ENCODE peak calls at places on chromosomes 13 and 19, in seven cellular contexts. D is ascending aorta, F is omental fat pad, H is WTC11, Y is cardiac fibroblast, J is mesothelial cell of epicardium, K is BE2C. U is an unnamed sample.

GRCh38 chr19:12611361-12611699 is 610 bp downstream of the ZNF791 start:
- DNase-seq in D (peak), F (peak), H (peak), Y (peak), J (peak), K (peak), U (peak)

GRCh38 chr13:84433024-84433423 is 550.8 kb upstream of the SLITRK1 start:
- DNase-seq in D (no peak), F (no peak), H (no peak), Y (peak), J (no peak), K (no peak), U (no peak)

GRCh38 chr19:6769006-6769637 is 1.9 kb upstream of the SH2D3A start:
- DNase-seq in D (no peak), F (no peak), H (peak), Y (peak), J (no peak), K (no peak), U (no peak)

GRCh38 chr19:30919737-30920136 is 429.5 kb downstream of the TSHZ3 start:
- DNase-seq in D (no peak), F (no peak), H (no peak), Y (no peak), J (no peak), K (no peak), U (no peak)

GRCh38 chr13:80215368-80215767 is 125.6 kb downstream of the SPRY2 start:
- DNase-seq in D (no peak), F (no peak), H (no peak), Y (peak), J (no peak), K (no peak), U (no peak)

GRCh38 chr13:110944121-110944967 is 29.5 kb upstream of the ANKRD10 start:
- DNase-seq in D (no peak), F (no peak), H (peak), Y (peak), J (no peak), K (peak), U (no peak)

GRCh38 chr13:89061821-89062220 is 1390.7 kb downstream of the SLITRK5 start:
- DNase-seq in D (no peak), F (no peak), H (no peak), Y (no peak), J (no peak), K (no peak), U (no peak)

GRCh38 chr19:37738371-37738770 is 18.8 kb upstream of the ZNF607 start:
- DNase-seq in D (no peak), F (no peak), H (no peak), Y (no peak), J (no peak), K (no peak), U (no peak)

GRCh38 chr19:6412111-6412999 is 12.3 kb downstream of the KHSRP start:
- DNase-seq in D (no peak), F (no peak), H (peak), Y (peak), J (no peak), K (peak), U (peak)

GRCh38 chr13:97648171-97648880 is 214.4 kb downstream of the RAP2A start:
- DNase-seq in D (no peak), F (no peak), H (no peak), Y (peak), J (no peak), K (no peak), U (no peak)

GRCh38 chr13:46633416-46633815 is 80.4 kb downstream of the LRCH1 start:
- DNase-seq in D (no peak), F (no peak), H (no peak), Y (peak), J (no peak), K (no peak), U (no peak)

GRCh38 chr13:104074326-104074725 is 1008.1 kb upstream of the SLC10A2 start:
- DNase-seq in D (no peak), F (no peak), H (no peak), Y (no peak), J (no peak), K (no peak), U (no peak)

GRCh38 chr19:16118489-16119033 is 6.9 kb downstream of the RAB8A start:
- DNase-seq in D (no peak), F (no peak), H (no peak), Y (no peak), J (no peak), K (no peak), U (no peak)

GRCh38 chr13:80901111-80902014 is 560.4 kb upstream of the SPRY2 start:
- DNase-seq in D (no peak), F (no peak), H (no peak), Y (peak), J (no peak), K (no peak), U (no peak)

GRCh38 chr13:59364508-59365187 is 799.1 kb downstream of the DIAPH3 start:
- DNase-seq in D (no peak), F (no peak), H (peak), Y (no peak), J (no peak), K (peak), U (no peak)

GRCh38 chr13:107518292-107518691 is 697.0 kb downstream of the LIG4 start:
- DNase-seq in D (no peak), F (no peak), H (no peak), Y (peak), J (no peak), K (no peak), U (no peak)

GRCh38 chr19:58558066-58558622 is at the start of gene UBE2M:
- DNase-seq in D (peak), F (no peak), H (peak), Y (peak), J (no peak), K (peak), U (no peak)

GRCh38 chr19:39934584-39935233 is at the start of gene FCGBP:
- DNase-seq in D (no peak), F (no peak), H (no peak), Y (no peak), J (no peak), K (no peak), U (no peak)

GRCh38 chr13:110767476-110767875 is 54.0 kb downstream of the ING1 start:
- DNase-seq in D (no peak), F (no peak), H (no peak), Y (no peak), J (no peak), K (no peak), U (no peak)

GRCh38 chr13:102948006-102948405 is 102.2 kb downstream of the ERCC5 start:
- DNase-seq in D (no peak), F (no peak), H (no peak), Y (peak), J (no peak), K (no peak), U (no peak)

GRCh38 chr19:17755977-17756670 is 4.8 kb downstream of the FCHO1 start:
- DNase-seq in D (no peak), F (no peak), H (peak), Y (peak), J (no peak), K (peak), U (peak)

GRCh38 chr13:75372517-75372916 is 109.5 kb downstream of the TBC1D4 start:
- DNase-seq in D (no peak), F (no peak), H (no peak), Y (peak), J (no peak), K (peak), U (no peak)

GRCh38 chr13:101308247-101309013 is 107.9 kb downstream of the NALCN start:
- DNase-seq in D (no peak), F (no peak), H (no peak), Y (peak), J (no peak), K (no peak), U (no peak)

GRCh38 chr13:111215081-111216047 is 100.3 kb downstream of the ARHGEF7 start:
- DNase-seq in D (peak), F (no peak), H (no peak), Y (no peak), J (no peak), K (no peak), U (no peak)

GRCh38 chr13:99984463-99985242 is 3.1 kb downstream of the ZIC2 start:
- DNase-seq in D (no peak), F (no peak), H (peak), Y (no peak), J (no peak), K (no peak), U (no peak)

GRCh38 chr13:72686766-72687165 is 40.7 kb downstream of the MZT1 start:
- DNase-seq in D (no peak), F (no peak), H (no peak), Y (no peak), J (no peak), K (no peak), U (no peak)

GRCh38 chr19:41588497-41589209 is 12.7 kb downstream of the CEACAM21 start:
- DNase-seq in D (no peak), F (no peak), H (peak), Y (peak), J (no peak), K (no peak), U (no peak)

GRCh38 chr19:5718032-5718578 is 1.8 kb downstream of the LONP1 start:
- DNase-seq in D (no peak), F (no peak), H (no peak), Y (peak), J (no peak), K (no peak), U (no peak)

GRCh38 chr19:55519461-55520311 is 17.2 kb downstream of the SBK2 start:
- DNase-seq in D (no peak), F (no peak), H (no peak), Y (peak), J (no peak), K (no peak), U (no peak)

GRCh38 chr19:37692956-37693660 is 26.5 kb downstream of the ZNF607 start:
- DNase-seq in D (no peak), F (no peak), H (no peak), Y (no peak), J (no peak), K (no peak), U (no peak)

GRCh38 chr19:3458595-3459284 is 21.6 kb downstream of the SMIM24 start:
- DNase-seq in D (no peak), F (no peak), H (no peak), Y (peak), J (no peak), K (no peak), U (no peak)

DNA sequence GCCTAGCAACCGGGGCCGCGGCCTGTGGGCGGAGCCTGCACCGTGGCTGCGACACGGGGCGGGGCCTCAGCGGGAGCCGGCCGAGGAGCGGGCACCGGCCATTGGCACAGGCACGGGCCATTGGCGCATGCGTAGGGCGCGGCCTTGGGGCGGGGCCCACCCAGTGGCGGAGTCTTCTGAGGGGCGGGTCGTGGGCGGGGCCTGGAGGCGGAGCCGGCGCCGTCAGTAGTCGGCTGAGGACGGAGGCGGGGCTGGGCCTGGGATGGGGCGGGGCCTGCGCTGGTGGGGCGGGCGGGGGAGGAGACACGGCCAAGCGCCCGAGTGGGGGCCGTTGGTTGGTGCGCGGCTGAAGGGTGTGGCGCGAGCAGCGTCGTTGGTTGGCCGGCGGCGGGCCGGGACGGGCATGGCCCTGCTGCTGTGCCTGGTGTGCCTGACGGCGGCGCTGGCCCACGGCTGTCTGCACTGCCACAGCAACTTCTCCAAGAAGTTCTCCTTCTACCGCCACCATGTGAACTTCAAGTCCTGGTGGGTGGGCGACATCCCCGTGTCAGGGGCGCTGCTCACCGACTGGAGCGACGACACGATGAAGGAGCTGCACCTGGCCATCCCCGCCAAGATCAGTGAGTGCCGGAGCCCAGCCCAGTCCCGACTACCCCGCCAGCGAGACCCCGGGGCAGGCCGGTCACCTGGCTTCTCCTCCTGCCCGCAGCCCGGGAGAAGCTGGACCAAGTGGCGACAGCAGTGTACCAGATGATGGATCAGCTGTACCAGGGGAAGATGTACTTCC is at the start of gene IZUMO4:
- DNase-seq in D (peak), F (peak), H (peak), Y (peak), J (peak), K (peak), U (peak)
- TF ChIP-seq CTCF in D (peak), F (no peak), H (no peak), Y (peak), J (no peak), K (peak), U (peak)

GRCh38 chr13:33957497-33957905 is 139.6 kb downstream of the RFC3 start:
- DNase-seq in D (no peak), F (no peak), H (no peak), Y (no peak), J (no peak), K (no peak), U (no peak)
- TF ChIP-seq CTCF in D (no peak), F (no peak), H (no peak), Y (no peak), J (no peak), K (no peak), U (no peak)

DNA sequence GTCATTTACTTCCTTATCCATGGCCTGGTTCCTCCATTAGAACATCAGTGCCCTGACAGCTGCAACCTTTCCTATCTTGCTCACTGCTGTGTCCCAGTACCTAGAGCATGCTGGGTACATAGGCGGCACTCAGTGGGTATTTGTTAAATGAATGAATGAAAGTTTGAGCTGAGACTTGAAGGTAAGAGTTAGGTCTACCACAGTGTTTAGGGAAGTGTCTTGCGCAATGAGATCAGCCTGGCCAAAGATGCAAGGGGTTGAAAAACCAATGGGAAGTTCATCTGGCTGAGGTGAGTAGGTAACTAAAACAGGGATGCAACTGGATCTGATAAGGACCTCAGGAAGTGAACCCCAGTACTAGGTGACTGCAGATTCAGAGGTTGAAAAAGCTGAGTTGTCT is 24.7 kb downstream of the ZNF175 start:
- DNase-seq in D (no peak), F (no peak), H (no peak), Y (no peak), J (no peak), K (no peak), U (no peak)
- TF ChIP-seq CTCF in D (no peak), F (no peak), H (no peak), Y (no peak), J (no peak), K (no peak), U (no peak)

GRCh38 chr19:33086955-33087354 is 6.0 kb downstream of the GPATCH1 start:
- DNase-seq in D (no peak), F (no peak), H (no peak), Y (no peak), J (no peak), K (no peak), U (no peak)

GRCh38 chr19:33085570-33086128 is 4.7 kb downstream of the GPATCH1 start:
- DNase-seq in D (no peak), F (no peak), H (no peak), Y (no peak), J (no peak), K (no peak), U (no peak)

GRCh38 chr19:33075519-33075918 is 5.5 kb upstream of the GPATCH1 start:
- DNase-seq in D (no peak), F (no peak), H (no peak), Y (no peak), J (no peak), K (no peak), U (no peak)

GRCh38 chr19:33080761-33081681 is at the start of gene GPATCH1:
- DNase-seq in D (peak), F (peak), H (peak), Y (peak), J (peak), K (peak), U (peak)
- TF ChIP-seq CTCF in D (no peak), F (no peak), H (no peak), Y (no peak), J (no peak), K (no peak), U (no peak)

GRCh38 chr19:29215322-29215845 is 2.4 kb upstream of the UQCRFS1 start:
- DNase-seq in D (no peak), F (no peak), H (no peak), Y (no peak), J (no peak), K (no peak), U (no peak)

GRCh38 chr19:29214411-29214810 is 1.5 kb upstream of the UQCRFS1 start:
- DNase-seq in D (no peak), F (no peak), H (no peak), Y (no peak), J (no peak), K (no peak), U (no peak)

GRCh38 chr19:29216021-29216420 is 3.1 kb upstream of the UQCRFS1 start:
- DNase-seq in D (no peak), F (no peak), H (no peak), Y (no peak), J (no peak), K (no peak), U (no peak)

GRCh38 chr19:29212614-29213573 is at the start of gene UQCRFS1:
- DNase-seq in D (peak), F (peak), H (peak), Y (peak), J (peak), K (peak), U (peak)

GRCh38 chr19:29217591-29217990 is 4.6 kb upstream of the UQCRFS1 start:
- DNase-seq in D (no peak), F (no peak), H (no peak), Y (no peak), J (no peak), K (no peak), U (no peak)
- TF ChIP-seq CTCF in D (no peak), F (no peak), H (no peak), Y (no peak), J (no peak), K (no peak), U (no peak)

DNA sequence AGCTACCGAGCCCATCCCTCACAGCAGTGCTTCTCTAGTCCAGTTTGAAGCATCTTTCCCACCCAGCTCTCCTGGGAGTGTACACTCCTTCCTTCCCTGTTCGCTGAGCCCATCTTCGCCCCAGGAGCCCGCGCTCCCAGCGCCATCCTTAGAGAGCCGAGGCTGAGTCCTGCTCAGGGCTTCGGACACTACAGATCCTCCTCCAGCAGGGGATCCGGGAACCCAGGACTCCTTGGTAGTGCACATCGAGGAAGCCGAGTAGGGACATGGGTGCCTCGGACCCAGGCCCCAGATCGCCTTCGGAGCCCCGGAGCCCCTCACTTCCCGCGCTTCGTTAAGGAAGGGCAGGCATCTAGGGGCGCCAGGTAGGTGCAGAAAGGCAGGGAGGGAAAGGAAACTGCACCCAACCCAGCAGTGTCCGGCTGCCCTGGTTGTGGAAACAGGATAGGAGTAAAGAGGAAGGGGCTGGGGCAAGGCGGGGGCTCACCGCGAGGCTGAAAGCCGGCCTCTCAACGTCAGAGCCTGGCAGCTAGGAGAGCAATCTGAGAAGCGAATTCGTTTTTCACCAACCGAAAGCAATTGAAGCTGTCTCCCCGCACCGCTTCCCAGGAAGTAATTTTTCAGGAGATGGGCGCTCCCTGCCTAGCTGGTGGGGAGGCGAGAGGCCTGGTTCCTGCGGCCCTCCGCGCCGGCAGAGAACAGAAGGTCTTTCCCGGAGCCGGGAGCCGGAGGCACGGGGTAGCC is 1.0 kb downstream of the PDX1 start:
- DNase-seq in D (no peak), F (no peak), H (peak), Y (no peak), J (no peak), K (no peak), U (no peak)
- TF ChIP-seq CTCF in D (no peak), F (no peak), H (no peak), Y (no peak), J (no peak), K (no peak), U (no peak)

GRCh38 chr13:21089827-21090226 is 28.4 kb upstream of the LATS2 start:
- DNase-seq in D (no peak), F (no peak), H (no peak), Y (no peak), J (no peak), K (no peak), U (no peak)
- TF ChIP-seq CTCF in D (no peak), F (no peak), H (no peak), Y (no peak), J (no peak), K (no peak), U (no peak)

GRCh38 chr19:42695811-42696503 is 44.3 kb downstream of the PSG3 start:
- DNase-seq in D (no peak), F (no peak), H (no peak), Y (no peak), J (no peak), K (no peak), U (no peak)

GRCh38 chr19:42697884-42698283 is 42.4 kb downstream of the PSG3 start:
- DNase-seq in D (no peak), F (no peak), H (no peak), Y (no peak), J (no peak), K (no peak), U (no peak)

DNA sequence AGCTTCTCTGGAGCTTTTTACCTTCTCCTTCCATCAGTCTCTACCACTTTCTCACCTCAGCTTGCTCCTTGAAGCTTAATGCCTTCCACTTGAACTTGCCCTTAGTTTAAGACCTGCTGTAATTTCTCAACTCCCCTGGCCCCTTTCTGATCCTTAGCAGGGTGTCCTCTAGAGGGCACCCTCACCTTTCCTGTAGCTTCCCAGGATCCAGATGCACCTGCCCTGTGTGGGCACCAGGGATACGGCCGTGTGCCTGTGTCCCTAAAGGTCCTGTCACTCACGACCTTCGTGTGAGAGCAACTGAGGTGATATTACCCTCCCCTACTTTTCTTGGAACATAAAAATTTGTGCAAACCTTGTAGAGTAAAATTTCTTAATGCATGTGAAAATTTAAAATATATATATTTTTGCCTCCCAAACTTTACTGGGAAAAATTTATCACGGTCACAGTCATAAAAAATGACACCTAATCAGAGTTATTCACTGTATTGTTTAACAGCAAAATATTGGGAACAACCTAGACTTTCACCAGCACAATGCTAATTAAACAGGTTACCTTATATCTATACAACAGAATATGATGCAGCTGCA is 46.4 kb downstream of the PSG3 start:
- DNase-seq in D (no peak), F (no peak), H (peak), Y (peak), J (no peak), K (peak), U (no peak)
- TF ChIP-seq CTCF in D (no peak), F (no peak), H (peak), Y (peak), J (no peak), K (peak), U (peak)

U was measured in D721Med.